ENCODE peak calls at places on chromosome X, in six cellular contexts. C, Z, G, E, V and R are unnamed samples.
A peak's percentile ranks its signal among the peaks of the same experiment; 100 is the strongest.

GRCh38 chrX:106894392-106894909 is 8.7 kb downstream of the RIPPLY1 start:
- DNase-seq in E (peak; percentile 38), G (peak; percentile 77), V (peak; percentile 45), Z (peak; percentile 81), C (peak; percentile 60), R (peak; percentile 51)

GRCh38 chrX:2500091-2500680 is 590 bp downstream of the DHRSX start:
- DNase-seq in C (peak; percentile 52), G (peak; percentile 57), Z (peak; percentile 71), V (peak; percentile 36), E (peak; percentile 73), R (peak; percentile 55)

GRCh38 chrX:13257223-13258051 is 62.4 kb downstream of the ATXN3L start:
- DNase-seq in Z (no peak), C (no peak), G (no peak), E (no peak), V (no peak), R (no peak)

GRCh38 chrX:44130189-44130588 is 157.0 kb upstream of the NDP start:
- DNase-seq in G (no peak), E (no peak), V (no peak), Z (no peak), C (no peak), R (no peak)

GRCh38 chrX:13103111-13103913 is 58.9 kb upstream of the FAM9C start:
- DNase-seq in Z (no peak), E (no peak), G (no peak), C (no peak), V (no peak), R (peak; percentile 66)

GRCh38 chrX:77493677-77494553 is 46.7 kb downstream of the FGF16 start:
- DNase-seq in Z (peak; percentile 61), C (peak; percentile 91), G (peak; percentile 73), E (no peak), V (no peak), R (peak; percentile 40)

GRCh38 chrX:13283968-13284914 is 35.6 kb downstream of the ATXN3L start:
- DNase-seq in V (no peak), C (peak; percentile 27), Z (peak; percentile 75), G (no peak), E (no peak), R (peak; percentile 81)

GRCh38 chrX:22389544-22390243 is 117.0 kb downstream of the CBLL2 start:
- DNase-seq in Z (no peak), E (no peak), G (peak; percentile 84), C (peak; percentile 75), V (no peak), R (peak; percentile 72)

GRCh38 chrX:499870-500364 is 113.2 kb upstream of the PPP2R3B start:
- DNase-seq in G (no peak), E (no peak), V (no peak), Z (peak; percentile 92), C (no peak), R (no peak)

GRCh38 chrX:38335382-38335781 is 8.1 kb upstream of the RPGR start:
- DNase-seq in V (no peak), C (no peak), G (no peak), E (no peak), Z (no peak), R (no peak)

GRCh38 chrX:133297284-133297683 is 79.1 kb upstream of the TFDP3 start:
- DNase-seq in E (no peak), V (no peak), G (peak; percentile 64), Z (no peak), C (peak; percentile 59), R (peak; percentile 52)

GRCh38 chrX:94961730-94962129 is 1287.7 kb downstream of the FAM133A start:
- DNase-seq in E (no peak), G (no peak), V (no peak), C (no peak), Z (no peak), R (peak; percentile 3)

GRCh38 chrX:106894978-106895452 is 8.1 kb downstream of the RIPPLY1 start:
- DNase-seq in V (no peak), G (peak; percentile 64), C (peak; percentile 56), Z (no peak), E (no peak), R (peak; percentile 77)

GRCh38 chrX:17803449-17803848 is 57.6 kb downstream of the RAI2 start:
- DNase-seq in E (no peak), Z (no peak), V (no peak), G (no peak), C (no peak), R (no peak)

GRCh38 chrX:9928083-9928482 is 39.1 kb upstream of the CLDN34 start:
- DNase-seq in C (no peak), Z (peak; percentile 86), E (no peak), V (no peak), G (no peak), R (no peak)

GRCh38 chrX:69144854-69145253 is 20.4 kb downstream of the PJA1 start:
- DNase-seq in C (no peak), E (no peak), Z (no peak), G (no peak), V (no peak), R (no peak)

GRCh38 chrX:40145001-40145631 is 47.4 kb upstream of the BCOR start:
- DNase-seq in V (no peak), Z (peak; percentile 41), G (no peak), C (no peak), E (peak; percentile 44), R (no peak)

GRCh38 chrX:70042399-70043371 is 7.1 kb downstream of the AWAT2 start:
- DNase-seq in C (peak; percentile 20), V (no peak), E (no peak), Z (no peak), G (no peak), R (peak; percentile 75)

GRCh38 chrX:94743478-94743877 is 1069.5 kb downstream of the FAM133A start:
- DNase-seq in Z (no peak), G (no peak), C (no peak), V (no peak), E (no peak), R (no peak)

GRCh38 chrX:88416002-88416401 is 331.0 kb upstream of the CPXCR1 start:
- DNase-seq in V (no peak), G (no peak), E (no peak), C (no peak), Z (no peak), R (no peak)

GRCh38 chrX:149392896-149393295 is 112.2 kb downstream of the IDS start:
- DNase-seq in Z (no peak), G (no peak), E (no peak), V (no peak), C (no peak), R (peak; percentile 43)

GRCh38 chrX:65871671-65872311 is 168.1 kb downstream of the VSIG4 start:
- DNase-seq in C (no peak), Z (peak; percentile 40), E (peak; percentile 47), V (peak; percentile 64), G (no peak), R (peak; percentile 87)

GRCh38 chrX:40406330-40406859 is 174.4 kb upstream of the ATP6AP2 start:
- DNase-seq in C (no peak), V (no peak), E (no peak), G (no peak), Z (no peak), R (no peak)

GRCh38 chrX:102958794-102959193 is 21.7 kb downstream of the RAB40AL start:
- DNase-seq in C (no peak), G (peak; percentile 1), Z (no peak), E (no peak), V (no peak), R (no peak)

GRCh38 chrX:10649286-10649685 is 28.9 kb upstream of the MID1 start:
- DNase-seq in Z (no peak), V (no peak), C (no peak), E (no peak), G (peak; percentile 45), R (no peak)

GRCh38 chrX:43958529-43958928 is 14.7 kb downstream of the NDP start:
- DNase-seq in V (peak; percentile 12), C (peak; percentile 74), E (no peak), G (peak; percentile 88), Z (peak; percentile 74), R (peak; percentile 77)

GRCh38 chrX:13506574-13506973 is 62.8 kb upstream of the EGFL6 start:
- DNase-seq in V (peak; percentile 56), G (peak; percentile 66), E (no peak), Z (peak; percentile 74), C (peak; percentile 12), R (peak; percentile 25)

GRCh38 chrX:114077773-114078172 is 506.1 kb upstream of the HTR2C start:
- DNase-seq in G (no peak), C (no peak), V (no peak), Z (no peak), E (no peak), R (no peak)

GRCh38 chrX:42524374-42524773 is 253.6 kb downstream of the PPP1R2C start:
- DNase-seq in Z (no peak), G (no peak), V (no peak), C (peak; percentile 80), E (no peak), R (peak; percentile 41)

GRCh38 chrX:130014770-130015169 is 32.3 kb downstream of the BCORL1 start:
- DNase-seq in G (no peak), E (no peak), V (no peak), Z (no peak), C (no peak), R (no peak)

GRCh38 chrX:130012683-130013082 is 30.2 kb downstream of the BCORL1 start:
- DNase-seq in E (no peak), G (no peak), V (no peak), Z (no peak), C (no peak), R (no peak)

GRCh38 chrX:130014356-130014755 is 31.9 kb downstream of the BCORL1 start:
- DNase-seq in Z (no peak), G (no peak), V (no peak), C (no peak), E (no peak), R (no peak)

GRCh38 chrX:130013661-130014060 is 31.2 kb downstream of the BCORL1 start:
- DNase-seq in C (no peak), Z (no peak), G (no peak), V (no peak), E (no peak), R (no peak)

GRCh38 chrX:130015181-130015580 is 32.7 kb downstream of the BCORL1 start:
- DNase-seq in E (no peak), Z (no peak), G (no peak), C (no peak), V (no peak), R (no peak)
- H3K36me3 ChIP-seq in E (no peaks in the 10 kb centered on the region), Z (no peaks in the 10 kb centered on the region), G (no peaks in the 10 kb centered on the region), C (no peaks in the 10 kb centered on the region), V (no peaks in the 10 kb centered on the region), R (peaks cover 1% of the 10 kb centered on the region)

GRCh38 chrX:124405868-124406267 is 59.5 kb downstream of the SH2D1A start:
- DNase-seq in E (no peak), C (no peak), Z (no peak), V (no peak), G (no peak), R (no peak)

GRCh38 chrX:124401696-124402095 is 55.3 kb downstream of the SH2D1A start:
- DNase-seq in C (no peak), E (no peak), Z (no peak), G (no peak), V (no peak), R (no peak)

GRCh38 chrX:124406294-124407013 is 60.1 kb downstream of the SH2D1A start:
- DNase-seq in G (peak; percentile 68), C (peak; percentile 70), E (peak; percentile 14), V (peak; percentile 20), Z (peak; percentile 60), R (peak; percentile 82)
- TF ChIP-seq CTCF in G (peak; percentile 46), C (peak; percentile 60), E (no peak), V (peak; percentile 42), Z (peak; percentile 64), R (peak; percentile 36)

GRCh38 chrX:45434231-45434630 is 233.6 kb upstream of the DIPK2B start:
- DNase-seq in Z (no peak), E (no peak), V (no peak), C (no peak), G (no peak), R (peak; percentile 96)
- H3K36me3 ChIP-seq in Z (no peaks in the 10 kb centered on the region), E (no peaks in the 10 kb centered on the region), V (no peaks in the 10 kb centered on the region), C (no peaks in the 10 kb centered on the region), G (no peaks in the 10 kb centered on the region), R (no peaks in the 10 kb centered on the region)

GRCh38 chrX:153804100-153804595 is 9.7 kb downstream of the SSR4 start:
- DNase-seq in C (no peak), E (peak; percentile 9), V (no peak), G (no peak), Z (no peak), R (no peak)
- TF ChIP-seq CTCF in C (no peak), E (no peak), V (no peak), G (no peak), Z (no peak), R (no peak)